ENCODE peak calls at places on chromosomes 12 and 14, in six cellular contexts. V is fibroblast of villous mesenchyme; L is stimulated activated naive CD4-positive, alpha-beta T cell treated with Interleukin-2 at 50 U/mL for 16 hours; O is EL; J is H7; W is foreskin keratinocyte. H is an unnamed sample.

GRCh38 chr14:75279739-75280447 is 1.3 kb downstream of the FOS start:
- DNase-seq in V (peak), L (no peak), O (no peak), J (peak), W (no peak), H (no peak)

GRCh38 chr14:68584786-68585185 is 208.1 kb downstream of the ZFP36L1 start:
- DNase-seq in V (no peak), L (no peak), O (no peak), J (no peak), W (no peak), H (no peak)

GRCh38 chr12:6963016-6963731 is 7.3 kb downstream of the PHB2 start:
- DNase-seq in V (no peak), L (no peak), O (no peak), J (peak), W (no peak), H (no peak)

GRCh38 chr14:56422703-56423213 is 156.8 kb upstream of the TMEM260 start:
- DNase-seq in V (peak), L (no peak), O (peak), J (peak), W (peak), H (peak)

GRCh38 chr14:71403673-71404072 is 496.4 kb downstream of the PCNX1 start:
- DNase-seq in V (peak), L (no peak), O (peak), J (no peak), W (no peak), H (no peak)

GRCh38 chr12:54376596-54377468 is 7.7 kb downstream of the ZNF385A start:
- DNase-seq in V (peak), L (no peak), O (no peak), J (no peak), W (no peak), H (no peak)

GRCh38 chr12:103839103-103839502 is 1.9 kb downstream of the NT5DC3 start:
- DNase-seq in V (peak), L (no peak), O (no peak), J (no peak), W (no peak), H (no peak)

GRCh38 chr12:106299193-106299794 is 3.2 kb upstream of the TCP11L2 start:
- DNase-seq in V (peak), L (no peak), O (no peak), J (no peak), W (no peak), H (no peak)

GRCh38 chr12:47814539-47815170 is 5.0 kb downstream of the HDAC7 start:
- DNase-seq in V (no peak), L (no peak), O (no peak), J (no peak), W (no peak), H (no peak)

GRCh38 chr12:29783773-29784666 is at the start of gene TMTC1:
- DNase-seq in V (peak), L (no peak), O (peak), J (peak), W (no peak), H (peak)

GRCh38 chr12:11958216-11959091 is 112.3 kb upstream of the BCL2L14 start:
- DNase-seq in V (peak), L (peak), O (peak), J (peak), W (peak), H (peak)

GRCh38 chr12:40058721-40059190 is 47.1 kb downstream of the SLC2A13 start:
- DNase-seq in V (no peak), L (no peak), O (no peak), J (no peak), W (no peak), H (peak)

GRCh38 chr12:96889273-96889933 is 17.7 kb upstream of the NEDD1 start:
- DNase-seq in V (no peak), L (no peak), O (peak), J (no peak), W (peak), H (peak)

GRCh38 chr12:32107376-32108267 is 975 bp downstream of the BICD1 start:
- DNase-seq in V (peak), L (peak), O (peak), J (no peak), W (peak), H (peak)

GRCh38 chr12:24042651-24043050 is 93.2 kb upstream of the SOX5 start:
- DNase-seq in V (no peak), L (no peak), O (no peak), J (no peak), W (no peak), H (no peak)

GRCh38 chr14:61417141-61417540 is 95.8 kb downstream of the PRKCH start:
- DNase-seq in V (no peak), L (no peak), O (no peak), J (no peak), W (no peak), H (no peak)

GRCh38 chr14:106691601-106692291 is 1165.4 kb downstream of the TMEM121 start:
- DNase-seq in V (no peak), L (peak), O (peak), J (no peak), W (no peak), H (no peak)

GRCh38 chr14:35949933-35950332 is 123.8 kb downstream of the BRMS1L start:
- DNase-seq in V (no peak), L (no peak), O (no peak), J (no peak), W (no peak), H (no peak)

GRCh38 chr12:110577717-110578521 is 5.2 kb downstream of the PPTC7 start:
- DNase-seq in V (peak), L (peak), O (peak), J (no peak), W (peak), H (peak)

GRCh38 chr12:105409881-105410471 is 79.5 kb downstream of the C12orf75 start:
- DNase-seq in V (peak), L (no peak), O (peak), J (no peak), W (no peak), H (no peak)

GRCh38 chr12:94149781-94150482 is 1.6 kb downstream of the PLXNC1 start:
- DNase-seq in V (no peak), L (no peak), O (peak), J (peak), W (no peak), H (no peak)

GRCh38 chr12:8951744-8952143 is 2.3 kb upstream of the M6PR start:
- DNase-seq in V (no peak), L (no peak), O (no peak), J (no peak), W (no peak), H (no peak)

GRCh38 chr14:67622675-67623074 is 3.0 kb downstream of the ARG2 start:
- DNase-seq in V (peak), L (no peak), O (peak), J (peak), W (peak), H (peak)

GRCh38 chr14:89201645-89202044 is 215.4 kb downstream of the FOXN3 start:
- DNase-seq in V (peak), L (no peak), O (no peak), J (no peak), W (no peak), H (no peak)

GRCh38 chr14:70804556-70805162 is 4.7 kb downstream of the MAP3K9 start:
- DNase-seq in V (no peak), L (no peak), O (no peak), J (peak), W (no peak), H (peak)

GRCh38 chr14:91839754-91840153 is 27.6 kb downstream of the TC2N start:
- DNase-seq in V (no peak), L (no peak), O (no peak), J (peak), W (no peak), H (no peak)

GRCh38 chr12:68056300-68056699 is 67.1 kb downstream of the IFNG-AS1 start:
- DNase-seq in V (no peak), L (no peak), O (no peak), J (no peak), W (no peak), H (no peak)

GRCh38 chr12:59446156-59446555 is 149.7 kb upstream of the SLC16A7 start:
- DNase-seq in V (no peak), L (no peak), O (no peak), J (no peak), W (no peak), H (no peak)

GRCh38 chr14:91693342-91693741 is 38.5 kb downstream of the CATSPERB start:
- DNase-seq in V (no peak), L (no peak), O (no peak), J (no peak), W (peak), H (peak)

GRCh38 chr12:91361864-91362263 is 179.2 kb upstream of the DCN start:
- DNase-seq in V (peak), L (no peak), O (peak), J (no peak), W (no peak), H (peak)

GRCh38 chr12:20144341-20144740 is 224.0 kb upstream of the PDE3A start:
- DNase-seq in V (no peak), L (no peak), O (no peak), J (no peak), W (no peak), H (no peak)

GRCh38 chr14:22479781-22480464 is 109.1 kb downstream of the DAD1 start:
- DNase-seq in V (no peak), L (no peak), O (no peak), J (no peak), W (no peak), H (no peak)

GRCh38 chr12:70507442-70507841 is 129.8 kb downstream of the PTPRB start:
- DNase-seq in V (no peak), L (no peak), O (no peak), J (peak), W (no peak), H (no peak)

H was measured in foreskin fibroblast.